ENCODE peak calls at places on chromosomes 12 and 14, in four cellular contexts. C is IMR-90, V is A549, A is K562. Y is an unnamed sample.

GRCh38 chr12:27332407-27333310 is at the start of gene BMAL2:
- DNase-seq in A (peak; percentile 52), V (peak; percentile 64), C (peak; percentile 43), Y (no peak)

GRCh38 chr14:74275265-74275841 is 27.4 kb downstream of the ABCD4 start:
- DNase-seq in V (no peak), A (no peak), C (peak; percentile 74), Y (no peak)

GRCh38 chr14:61911534-61911933 is 149.3 kb downstream of the SNAPC1 start:
- DNase-seq in V (no peak), C (no peak), A (no peak), Y (no peak)

GRCh38 chr14:96816281-96816680 is 19.1 kb downstream of the VRK1 start:
- DNase-seq in C (no peak), A (no peak), V (no peak), Y (no peak)

GRCh38 chr12:44876554-44877275 is 600 bp upstream of the NELL2 start:
- DNase-seq in A (peak; percentile 23), C (no peak), V (peak; percentile 46), Y (no peak)

GRCh38 chr12:49642370-49642802 is 19.0 kb downstream of the PRPF40B start:
- DNase-seq in V (no peak), A (no peak), C (no peak), Y (no peak)

GRCh38 chr12:53074999-53075370 is 4.2 kb downstream of the SPRYD3 start:
- DNase-seq in C (no peak), A (no peak), V (no peak), Y (no peak)

GRCh38 chr14:91351508-91351853 is 66.1 kb downstream of the CCDC88C start:
- DNase-seq in V (no peak), C (no peak), A (no peak), Y (no peak)

GRCh38 chr14:100475268-100475667 is 111.9 kb downstream of the BEGAIN start:
- DNase-seq in V (no peak), A (no peak), C (no peak), Y (no peak)

GRCh38 chr12:57215668-57216013 is 953 bp upstream of the NXPH4 start:
- DNase-seq in C (peak; percentile 30), V (no peak), A (no peak), Y (no peak)

GRCh38 chr14:102996941-102997340 is 60.4 kb downstream of the CDC42BPB start:
- DNase-seq in C (no peak), V (no peak), A (no peak), Y (no peak)

GRCh38 chr12:126891789-126892188 is 1375.2 kb upstream of the TMEM132C start:
- DNase-seq in V (no peak), A (peak; percentile 87), C (no peak), Y (no peak)

GRCh38 chr12:109719123-109720022 is 5.7 kb downstream of the FAM222A start:
- DNase-seq in A (peak; percentile 31), V (no peak), C (peak; percentile 5), Y (no peak)

GRCh38 chr12:49819786-49820185 is 8.4 kb downstream of the NCKAP5L start:
- DNase-seq in C (no peak), A (no peak), V (no peak), Y (no peak)

GRCh38 chr12:94625531-94625930 is 24.8 kb downstream of the TMCC3 start:
- DNase-seq in C (no peak), A (no peak), V (no peak), Y (no peak)

GRCh38 chr14:100304825-100305445 is 1.3 kb downstream of the SLC25A29 start:
- DNase-seq in C (peak; percentile 22), V (peak; percentile 36), A (peak; percentile 56), Y (no peak)

GRCh38 chr12:111953455-111953854 is 59.5 kb downstream of the TMEM116 start:
- DNase-seq in C (peak; percentile 11), V (no peak), A (no peak), Y (no peak)
- TF ChIP-seq ELK1 in C (no peak), V (no peak), A (no peak), Y (no peak)

GRCh38 chr12:32273063-32273521 is 126.3 kb upstream of the FGD4 start:
- DNase-seq in V (no peak), C (peak; percentile 90), A (no peak), Y (no peak)
- TF ChIP-seq ELK1 in V (no peak), C (no peak), A (no peak), Y (no peak)

DNA sequence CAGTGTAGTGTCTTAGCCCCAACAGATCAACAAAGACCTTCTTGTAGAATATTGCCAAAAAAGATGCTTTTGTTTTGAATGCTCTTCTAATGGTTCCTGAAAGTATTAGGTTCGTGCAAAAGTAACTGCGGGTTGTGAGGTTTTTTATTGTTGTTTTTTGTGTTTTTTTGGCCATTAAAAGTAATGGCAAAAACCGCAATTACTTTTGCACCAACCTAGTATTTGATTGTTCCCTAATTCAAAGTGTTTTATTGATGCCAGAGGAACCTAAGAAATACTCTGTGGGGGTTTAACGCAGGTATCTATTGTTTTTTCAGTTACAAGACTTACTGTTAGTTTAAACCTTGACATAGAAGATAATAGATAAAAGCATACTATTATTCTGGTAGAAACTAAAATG is 150.8 kb upstream of the DAAM1 start:
- DNase-seq in V (no peak), A (no peak), C (no peak), Y (no peak)
- TF ChIP-seq ELK1 in V (no peak), A (no peak), C (no peak), Y (no peak)

GRCh38 chr12:117025481-117026151 is 73.6 kb downstream of the TESC start:
- DNase-seq in V (peak; percentile 79), A (peak; percentile 81), C (peak; percentile 61), Y (no peak)
- TF ChIP-seq ELK1 in V (no peak), A (no peak), C (no peak), Y (no peak)